ENCODE peak calls at places on chromosomes 2 and 18, in four cellular contexts. H is GM12891, C is occipital lobe, S is foreskin fibroblast. T is an unnamed sample.

GRCh38 chr2:88350641-88351601 is 101.6 kb downstream of the FOXI3 start:
- DNase-seq in C (no peak), H (peak), S (no peak), T (no peak)

GRCh38 chr2:40281021-40281940 is 170.6 kb downstream of the SLC8A1 start:
- DNase-seq in H (no peak), C (no peak), S (peak), T (no peak)

GRCh38 chr2:238242731-238243495 is 3.1 kb upstream of the HES6 start:
- DNase-seq in H (no peak), C (no peak), S (no peak), T (peak)

GRCh38 chr2:96353032-96353561 is 17.5 kb downstream of the NCAPH start:
- DNase-seq in S (peak), C (no peak), H (no peak), T (peak)

GRCh38 chr2:208511016-208511415 is 104.4 kb downstream of the PTH2R start:
- DNase-seq in C (no peak), H (no peak), S (no peak), T (no peak)

GRCh38 chr2:27707462-27708256 is 44.0 kb downstream of the SLC4A1AP start:
- DNase-seq in H (no peak), S (no peak), C (no peak), T (no peak)

GRCh38 chr2:63651361-63651760 is 62.6 kb downstream of the MDH1 start:
- DNase-seq in H (no peak), S (no peak), C (no peak), T (no peak)

GRCh38 chr2:224357098-224357901 is 44.6 kb downstream of the FAM124B start:
- DNase-seq in S (peak), H (peak), C (no peak), T (no peak)

GRCh38 chr18:3448845-3449701 is 899 bp upstream of the TGIF1 start:
- DNase-seq in S (peak), H (peak), C (peak), T (peak)

GRCh38 chr2:70094978-70095832 is 7.9 kb downstream of the PCBP1 start:
- DNase-seq in C (peak), H (no peak), S (peak), T (no peak)

GRCh38 chr2:221254281-221254680 is 317.8 kb downstream of the EPHA4 start:
- DNase-seq in H (no peak), S (no peak), C (no peak), T (no peak)

GRCh38 chr18:58866261-58867232 is 1.9 kb downstream of the ZNF532 start:
- DNase-seq in H (no peak), S (no peak), C (no peak), T (no peak)

GRCh38 chr18:44592639-44593038 is 88.0 kb upstream of the SETBP1 start:
- DNase-seq in C (no peak), H (no peak), S (peak), T (no peak)

GRCh38 chr2:42840760-42841159 is 48.4 kb upstream of the HAAO start:
- DNase-seq in H (no peak), C (no peak), S (no peak), T (no peak)

GRCh38 chr2:170813611-170814550 is 2.8 kb upstream of the GAD1 start:
- DNase-seq in S (peak), H (no peak), C (no peak), T (no peak)